ENCODE peak calls at places on chromosomes 1 and 21, in four cellular contexts. X is AG04450, O is A549, E is H7. F is an unnamed sample.

GRCh38 chr1:20281801-20282200 is 8.9 kb upstream of the VWA5B1 start:
- DNase-seq in O (peak; percentile 4), X (no peak), E (no peak), F (no peak)

GRCh38 chr1:15056515-15057285 is 96.8 kb upstream of the TMEM51 start:
- DNase-seq in O (no peak), X (peak; percentile 18), E (no peak), F (no peak)

GRCh38 chr21:42366292-42367010 is at the start of gene TFF1:
- DNase-seq in E (no peak), X (no peak), O (peak; percentile 85), F (peak; percentile 93)

GRCh38 chr1:174949645-174950044 is 50.1 kb upstream of the CACYBP start:
- DNase-seq in E (no peak), X (no peak), O (no peak), F (no peak)

GRCh38 chr1:100122177-100122576 is 10.6 kb downstream of the SASS6 start:
- DNase-seq in X (no peak), E (no peak), O (no peak), F (no peak)

GRCh38 chr1:67766117-67766978 is 66.9 kb downstream of the GNG12 start:
- DNase-seq in E (peak; percentile 20), X (peak; percentile 73), O (peak; percentile 53), F (no peak)

GRCh38 chr1:100699744-100700143 is 19.8 kb upstream of the VCAM1 start:
- DNase-seq in X (peak; percentile 55), O (no peak), E (no peak), F (no peak)

GRCh38 chr1:161981126-161981525 is 42.5 kb downstream of the OLFML2B start:
- DNase-seq in E (no peak), X (no peak), O (no peak), F (no peak)

GRCh38 chr1:92754000-92754787 is 30.7 kb downstream of the EVI5 start:
- DNase-seq in O (no peak), E (no peak), X (peak; percentile 69), F (no peak)

GRCh38 chr1:6386371-6386949 is 7.1 kb downstream of the ACOT7 start:
- DNase-seq in E (no peak), O (no peak), X (no peak), F (no peak)
- H3K4me3 ChIP-seq in E (no peak overlapping the region), O (peak overlapping the region; percentile 37), X (no peak overlapping the region), F (no peak overlapping the region)

GRCh38 chr1:214260561-214261205 is 20.3 kb upstream of the SMYD2 start:
- DNase-seq in E (no peak), O (no peak), X (no peak), F (no peak)

GRCh38 chr1:214264196-214264595 is 16.8 kb upstream of the SMYD2 start:
- DNase-seq in O (no peak), E (no peak), X (no peak), F (no peak)

GRCh38 chr1:214255509-214255908 is 25.4 kb upstream of the SMYD2 start:
- DNase-seq in X (no peak), E (no peak), O (no peak), F (no peak)

GRCh38 chr1:214259353-214259982 is 21.5 kb upstream of the SMYD2 start:
- DNase-seq in E (no peak), O (peak; percentile 36), X (no peak), F (no peak)

GRCh38 chr1:214261206-214262123 is 19.5 kb upstream of the SMYD2 start:
- DNase-seq in E (peak; percentile 54), X (peak; percentile 27), O (peak; percentile 79), F (no peak)
- H3K4me3 ChIP-seq in E (no peak overlapping the region), X (no peak overlapping the region), O (no peak overlapping the region), F (no peak overlapping the region)

DNA sequence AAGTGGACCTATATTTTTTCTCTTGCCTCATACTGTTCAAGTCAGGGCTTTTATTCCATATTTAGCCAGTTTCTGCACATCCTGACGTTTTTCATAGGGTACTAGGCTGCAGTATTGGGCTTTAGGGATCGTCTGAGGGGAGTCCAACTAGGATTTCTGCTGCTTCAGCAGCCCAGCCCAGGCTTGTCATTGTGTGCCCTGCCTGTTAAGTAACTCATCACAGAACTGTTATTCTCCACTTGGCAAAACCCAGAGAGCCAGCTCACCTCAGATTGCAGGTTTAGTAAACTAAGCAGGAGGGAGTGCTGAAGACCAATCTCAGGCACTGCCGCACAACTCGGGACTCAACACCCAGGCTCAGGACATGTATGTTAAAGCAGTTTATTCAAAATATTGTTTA is 2.8 kb downstream of the GALNT2 start:
- DNase-seq in E (no peak), X (no peak), O (no peak), F (no peak)
- H3K4me3 ChIP-seq in E (no peak overlapping the region), X (peak overlapping the region; percentile 20), O (no peak overlapping the region), F (no peak overlapping the region)

GRCh38 chr1:43357251-43357650 is 1.5 kb upstream of the CDC20 start:
- DNase-seq in O (no peak), E (no peak), X (no peak), F (no peak)

GRCh38 chr1:43358746-43359693 is at the start of gene CDC20:
- DNase-seq in X (peak; percentile 82), E (peak; percentile 97), O (peak; percentile 95), F (peak; percentile 89)

GRCh38 chr1:43360616-43361015 is 1.8 kb downstream of the CDC20 start:
- DNase-seq in O (no peak), E (no peak), X (no peak), F (no peak)

GRCh38 chr1:43358121-43358745 is 548 bp upstream of the CDC20 start:
- DNase-seq in O (peak; percentile 72), E (peak; percentile 84), X (no peak), F (peak; percentile 38)

DNA sequence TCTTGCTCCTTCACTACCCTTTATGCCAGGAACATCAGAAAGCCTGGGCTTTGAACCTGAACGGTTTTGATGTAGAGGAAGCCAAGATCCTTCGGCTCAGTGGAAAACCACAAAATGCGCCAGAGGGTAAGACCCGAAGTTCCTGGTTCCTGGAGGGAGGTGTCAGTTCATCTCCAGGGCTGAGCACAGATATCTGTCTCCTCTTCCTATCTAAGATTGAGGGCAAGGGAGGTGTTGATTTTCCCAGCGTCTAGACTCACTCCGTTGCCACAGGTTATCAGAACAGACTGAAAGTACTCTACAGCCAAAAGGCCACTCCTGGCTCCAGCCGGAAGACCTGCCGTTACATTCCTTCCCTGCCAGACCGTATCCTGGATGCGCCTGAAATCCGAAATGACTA is 915 bp downstream of the CDC20 start:
- DNase-seq in E (peak; percentile 25), X (no peak), O (no peak), F (no peak)
- H3K4me3 ChIP-seq in E (peak overlapping the region; percentile 100), X (peak overlapping the region; percentile 73), O (peak overlapping the region; percentile 62), F (peak overlapping the region; percentile 84)

DNA sequence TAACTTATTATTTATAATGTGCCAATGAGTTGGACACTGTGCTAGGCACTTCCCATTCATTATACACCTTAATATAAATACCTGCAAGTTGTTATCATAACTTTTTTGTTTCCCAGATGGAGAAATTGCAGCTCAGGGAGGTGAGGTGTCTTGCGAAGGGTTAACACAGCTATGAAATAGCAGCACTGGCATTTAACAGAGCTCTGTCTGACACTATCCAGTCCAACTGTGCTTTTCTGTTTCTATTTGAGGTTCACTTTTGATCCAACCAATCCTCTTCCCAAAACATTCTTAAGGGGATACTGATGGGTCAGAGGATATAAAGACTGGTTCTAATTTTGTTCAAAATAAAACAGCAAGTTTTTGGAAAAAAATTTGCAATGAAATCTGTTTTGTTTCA is 46.5 kb upstream of the C8B start:
- DNase-seq in O (no peak), E (no peak), X (no peak), F (no peak)
- H3K4me3 ChIP-seq in O (no peak overlapping the region), E (no peak overlapping the region), X (no peak overlapping the region), F (no peak overlapping the region)

GRCh38 chr1:222454782-222455181 is 93.1 kb downstream of the HHIPL2 start:
- DNase-seq in E (no peak), O (no peak), X (no peak), F (no peak)
- H3K4me3 ChIP-seq in E (no peak overlapping the region), O (no peak overlapping the region), X (no peak overlapping the region), F (no peak overlapping the region)

DNA sequence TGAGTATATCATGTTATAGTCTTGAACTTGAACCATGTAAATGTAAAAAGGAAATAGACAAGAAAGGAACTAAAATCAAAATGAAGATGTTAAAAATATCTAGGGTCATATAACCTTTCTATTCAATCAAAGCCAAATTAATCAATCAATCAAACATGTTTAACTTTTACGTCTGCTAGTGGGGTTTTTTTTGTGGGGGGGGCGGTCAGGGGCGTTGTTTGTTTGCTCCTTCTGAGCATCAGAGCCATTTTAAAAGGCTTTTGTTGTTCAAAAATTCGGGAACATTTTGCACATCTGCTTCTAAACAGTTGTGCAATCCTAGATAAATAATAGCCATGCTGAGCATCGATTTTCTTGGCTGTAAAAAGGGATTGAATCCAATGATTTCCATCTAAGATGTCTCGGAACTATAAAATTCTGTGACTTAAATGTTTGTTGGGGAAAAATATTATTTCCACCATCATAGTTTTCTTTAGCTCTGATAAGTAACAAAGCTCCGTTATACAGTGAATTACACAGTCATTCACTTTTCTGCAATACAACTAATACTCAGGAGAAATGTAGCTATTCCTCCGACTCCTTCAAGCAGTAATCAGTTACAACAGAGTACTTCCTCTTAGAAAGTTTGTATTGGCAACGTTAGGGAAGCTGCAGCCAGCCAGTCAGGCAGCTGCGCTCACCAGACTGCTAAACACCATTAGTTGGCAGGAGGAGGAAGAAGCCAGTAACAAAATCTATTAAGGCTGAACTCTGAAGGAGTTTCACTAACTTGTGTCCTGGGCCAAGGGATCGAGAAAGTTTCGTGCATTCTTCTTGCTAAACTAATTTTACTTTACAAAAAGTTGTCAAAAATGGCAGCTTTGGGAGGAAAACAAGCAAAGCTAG is 2.1 kb downstream of the SPATA6 start:
- DNase-seq in E (no peak), O (no peak), X (no peak), F (peak; percentile 80)
- H3K4me3 ChIP-seq in E (no peak overlapping the region), O (no peak overlapping the region), X (peak overlapping the region; percentile 77), F (no peak overlapping the region)